ENCODE peak calls at places on chromosomes 12 and 14, in five cellular contexts. I is RPMI7951; B is choroid plexus epithelial cell; Q is Calu3; R is stimulated activated CD8-positive, alpha-beta memory T cell treated with anti-CD3 and anti-CD28 coated beads, Interleukin-4, amount 100 ng/mL, for 1 hour. D is an unnamed sample.

GRCh38 chr12:30178948-30179347 is 395.2 kb upstream of the TMTC1 start:
- DNase-seq in B (no peak), Q (no peak), R (no peak), I (no peak), D (no peak)

GRCh38 chr14:50006141-50006540 is 110.2 kb downstream of the VCPKMT start:
- DNase-seq in Q (no peak), B (no peak), R (no peak), I (peak), D (no peak)

GRCh38 chr12:67525500-67525884 is 123.1 kb upstream of the DYRK2 start:
- DNase-seq in I (no peak), B (no peak), R (no peak), Q (no peak), D (no peak)

GRCh38 chr12:116508145-116509121 is 50.7 kb upstream of the MAP1LC3B2 start:
- DNase-seq in Q (no peak), I (no peak), R (no peak), B (no peak), D (no peak)

GRCh38 chr14:29236848-29237247 is 470.3 kb downstream of the FOXG1 start:
- DNase-seq in R (no peak), B (peak), I (peak), Q (no peak), D (no peak)

GRCh38 chr14:93073833-93074769 is 41.6 kb downstream of the ITPK1 start:
- DNase-seq in R (no peak), B (peak), Q (peak), I (peak), D (no peak)

GRCh38 chr12:25775968-25776367 is 182.5 kb upstream of the RASSF8 start:
- DNase-seq in Q (no peak), R (no peak), B (peak), I (peak), D (no peak)

GRCh38 chr12:103495783-103496456 is at the start of gene C12orf42:
- DNase-seq in I (peak), Q (peak), B (peak), R (no peak), D (no peak)

GRCh38 chr12:5480953-5481300 is 49.0 kb downstream of the NTF3 start:
- DNase-seq in B (no peak), R (no peak), Q (no peak), I (no peak), D (no peak)

GRCh38 chr12:34397591-34398365 is 375.5 kb downstream of the ALG10 start:
- DNase-seq in Q (no peak), R (no peak), I (no peak), B (no peak), D (no peak)

GRCh38 chr12:104354167-104354867 is 50.8 kb downstream of the EID3 start:
- DNase-seq in B (no peak), I (no peak), R (no peak), Q (no peak), D (no peak)

GRCh38 chr12:40718878-40719372 is 26.7 kb downstream of the CNTN1 start:
- DNase-seq in I (no peak), R (no peak), B (no peak), Q (no peak), D (no peak)

GRCh38 chr14:78127233-78127632 is 42.9 kb upstream of the NRXN3 start:
- DNase-seq in B (no peak), R (no peak), Q (no peak), I (no peak), D (no peak)

GRCh38 chr12:43776498-43776897 is 17.7 kb downstream of the IRAK4 start:
- DNase-seq in B (peak), Q (no peak), I (peak), R (no peak), D (no peak)

GRCh38 chr12:14795028-14795448 is 8.2 kb downstream of the WBP11 start:
- DNase-seq in Q (no peak), I (no peak), R (no peak), B (peak), D (no peak)

GRCh38 chr12:1584326-1584725 is 10.1 kb downstream of the FBXL14 start:
- DNase-seq in Q (no peak), R (no peak), I (no peak), B (no peak), D (no peak)

GRCh38 chr12:74646831-74647230 is 109.2 kb downstream of the ATXN7L3B start:
- DNase-seq in B (peak), R (no peak), I (no peak), Q (peak), D (no peak)

GRCh38 chr12:9951026-9951652 is 19.0 kb upstream of the CLEC2A start:
- DNase-seq in I (no peak), R (peak), Q (no peak), B (no peak), D (no peak)

GRCh38 chr12:47156167-47156736 is 76.5 kb upstream of the AMIGO2 start:
- DNase-seq in R (no peak), Q (no peak), I (peak), B (peak), D (no peak)